ENCODE peak calls at places on chromosomes 3 and 15, in ten cellular contexts. P is kidney, A is Peyer's patch, N is astrocyte, V is heart right ventricle, M is hepatocyte, Q is transverse colon, F is cardiac muscle cell, I is lung, B is ovary. E is an unnamed sample.

GRCh38 chr3:164064298-164064697 is 1014.0 kb downstream of the SI start:
- DNase-seq in P (no peak), A (no peak), N (no peak), V (no peak), M (no peak), Q (no peak), F (no peak), I (no peak), B (no peak), E (no peak)

GRCh38 chr3:190671658-190672057 is 157.8 kb downstream of the IL1RAP start:
- DNase-seq in P (no peak), A (no peak), N (peak; percentile 88), V (no peak), M (no peak), Q (no peak), F (no peak), I (no peak), B (no peak), E (no peak)

GRCh38 chr3:172808969-172809546 is 58.5 kb downstream of the ECT2 start:
- DNase-seq in P (no peak), A (no peak), N (peak; percentile 35), V (no peak), M (peak; percentile 66), Q (no peak), F (peak; percentile 72), I (no peak), B (no peak), E (no peak)

GRCh38 chr15:52183562-52184173 is 7.5 kb downstream of the GNB5 start:
- DNase-seq in P (no peak), A (peak; percentile 32), N (no peak), V (no peak), M (peak; percentile 60), Q (peak; percentile 19), F (peak; percentile 61), I (no peak), B (peak; percentile 56), E (no peak)

GRCh38 chr3:197019021-197019420 is 10.6 kb downstream of the MELTF start:
- DNase-seq in P (no peak), A (no peak), N (no peak), V (no peak), M (no peak), Q (no peak), F (no peak), I (no peak), B (no peak), E (no peak)

GRCh38 chr3:124886168-124887051 is 755 bp downstream of the ITGB5 start:
- DNase-seq in P (peak; percentile 82), A (no peak), N (no peak), V (peak; percentile 35), M (peak; percentile 84), Q (peak; percentile 70), F (peak; percentile 67), I (peak; percentile 38), B (peak; percentile 51), E (no peak)

GRCh38 chr3:170714151-170714550 is 128.3 kb upstream of the SLC7A14 start:
- DNase-seq in P (no peak), A (no peak), N (peak; percentile 85), V (no peak), M (no peak), Q (no peak), F (no peak), I (no peak), B (no peak), E (no peak)

GRCh38 chr3:19365471-19365870 is 217.2 kb downstream of the KCNH8 start:
- DNase-seq in P (no peak), A (no peak), N (no peak), V (no peak), M (no peak), Q (no peak), F (no peak), I (no peak), B (no peak), E (no peak)

GRCh38 chr3:52777959-52778805 is 783 bp downstream of the ITIH1 start:
- DNase-seq in P (no peak), A (no peak), N (no peak), V (no peak), M (peak; percentile 3), Q (peak; percentile 3), F (no peak), I (peak; percentile 23), B (peak; percentile 9), E (no peak)

GRCh38 chr15:31437686-31438085 is 111.1 kb downstream of the KLF13 start:
- DNase-seq in P (no peak), A (no peak), N (no peak), V (no peak), M (no peak), Q (no peak), F (no peak), I (no peak), B (no peak), E (no peak)

GRCh38 chr3:16653712-16654111 is 48.5 kb upstream of the DAZL start:
- DNase-seq in P (no peak), A (no peak), N (no peak), V (no peak), M (no peak), Q (no peak), F (no peak), I (no peak), B (no peak), E (no peak)

GRCh38 chr3:197926418-197926817 is 23.6 kb upstream of the RPL35A start:
- DNase-seq in P (no peak), A (no peak), N (no peak), V (no peak), M (no peak), Q (no peak), F (no peak), I (no peak), B (no peak), E (no peak)

GRCh38 chr15:87850916-87851315 is 405.6 kb downstream of the NTRK3 start:
- DNase-seq in P (no peak), A (no peak), N (peak; percentile 83), V (peak; percentile 33), M (no peak), Q (no peak), F (no peak), I (no peak), B (no peak), E (no peak)

GRCh38 chr3:51967384-51968174 is at the start of gene PCBP4:
- DNase-seq in P (peak; percentile 91), A (peak; percentile 31), N (no peak), V (peak; percentile 80), M (peak; percentile 83), Q (peak; percentile 62), F (peak; percentile 89), I (peak; percentile 54), B (peak; percentile 75), E (no peak)

GRCh38 chr15:101549647-101550046 is 60.1 kb upstream of the PCSK6 start:
- DNase-seq in P (no peak), A (no peak), N (no peak), V (no peak), M (no peak), Q (no peak), F (no peak), I (no peak), B (no peak), E (no peak)

GRCh38 chr3:59771760-59772159 is 721.9 kb upstream of the CFAP20DC start:
- DNase-seq in P (no peak), A (no peak), N (peak; percentile 95), V (no peak), M (peak; percentile 67), Q (no peak), F (no peak), I (no peak), B (no peak), E (no peak)

GRCh38 chr15:66679657-66680108 is 22.4 kb upstream of the SMAD6 start:
- DNase-seq in P (peak; percentile 73), A (no peak), N (no peak), V (peak; percentile 40), M (peak; percentile 85), Q (no peak), F (peak; percentile 91), I (no peak), B (peak; percentile 50), E (no peak)
- H3K9me3 ChIP-seq in P (no peaks in the 10 kb centered on the region), A (no peaks in the 10 kb centered on the region), N (peaks cover 7% of the 10 kb centered on the region), V (no peaks in the 10 kb centered on the region), M (no peaks in the 10 kb centered on the region), Q (no peaks in the 10 kb centered on the region), F (no peaks in the 10 kb centered on the region), I (no peaks in the 10 kb centered on the region), B (no peaks in the 10 kb centered on the region), E (peaks cover 5% of the 10 kb centered on the region)

GRCh38 chr15:27175479-27176153 is 204.6 kb downstream of the GABRG3 start:
- DNase-seq in P (no peak), A (no peak), N (no peak), V (no peak), M (no peak), Q (no peak), F (no peak), I (no peak), B (no peak), E (no peak)
- H3K9me3 ChIP-seq in P (peaks cover 12% of the 10 kb centered on the region), A (peaks cover 22% of the 10 kb centered on the region), N (peaks cover 12% of the 10 kb centered on the region), V (peaks cover 6% of the 10 kb centered on the region), M (peaks cover 8% of the 10 kb centered on the region), Q (peaks cover 11% of the 10 kb centered on the region), F (no peaks in the 10 kb centered on the region), I (peaks cover 8% of the 10 kb centered on the region), B (no peaks in the 10 kb centered on the region), E (peaks cover 12% of the 10 kb centered on the region)

GRCh38 chr15:43006991-43007390 is 86.4 kb upstream of the TTBK2 start:
- DNase-seq in P (no peak), A (no peak), N (no peak), V (no peak), M (no peak), Q (no peak), F (no peak), I (no peak), B (no peak), E (no peak)
- H3K9me3 ChIP-seq in P (no peaks in the 10 kb centered on the region), A (no peaks in the 10 kb centered on the region), N (no peaks in the 10 kb centered on the region), V (no peaks in the 10 kb centered on the region), M (no peaks in the 10 kb centered on the region), Q (no peaks in the 10 kb centered on the region), F (no peaks in the 10 kb centered on the region), I (no peaks in the 10 kb centered on the region), B (no peaks in the 10 kb centered on the region), E (no peaks in the 10 kb centered on the region)

DNA sequence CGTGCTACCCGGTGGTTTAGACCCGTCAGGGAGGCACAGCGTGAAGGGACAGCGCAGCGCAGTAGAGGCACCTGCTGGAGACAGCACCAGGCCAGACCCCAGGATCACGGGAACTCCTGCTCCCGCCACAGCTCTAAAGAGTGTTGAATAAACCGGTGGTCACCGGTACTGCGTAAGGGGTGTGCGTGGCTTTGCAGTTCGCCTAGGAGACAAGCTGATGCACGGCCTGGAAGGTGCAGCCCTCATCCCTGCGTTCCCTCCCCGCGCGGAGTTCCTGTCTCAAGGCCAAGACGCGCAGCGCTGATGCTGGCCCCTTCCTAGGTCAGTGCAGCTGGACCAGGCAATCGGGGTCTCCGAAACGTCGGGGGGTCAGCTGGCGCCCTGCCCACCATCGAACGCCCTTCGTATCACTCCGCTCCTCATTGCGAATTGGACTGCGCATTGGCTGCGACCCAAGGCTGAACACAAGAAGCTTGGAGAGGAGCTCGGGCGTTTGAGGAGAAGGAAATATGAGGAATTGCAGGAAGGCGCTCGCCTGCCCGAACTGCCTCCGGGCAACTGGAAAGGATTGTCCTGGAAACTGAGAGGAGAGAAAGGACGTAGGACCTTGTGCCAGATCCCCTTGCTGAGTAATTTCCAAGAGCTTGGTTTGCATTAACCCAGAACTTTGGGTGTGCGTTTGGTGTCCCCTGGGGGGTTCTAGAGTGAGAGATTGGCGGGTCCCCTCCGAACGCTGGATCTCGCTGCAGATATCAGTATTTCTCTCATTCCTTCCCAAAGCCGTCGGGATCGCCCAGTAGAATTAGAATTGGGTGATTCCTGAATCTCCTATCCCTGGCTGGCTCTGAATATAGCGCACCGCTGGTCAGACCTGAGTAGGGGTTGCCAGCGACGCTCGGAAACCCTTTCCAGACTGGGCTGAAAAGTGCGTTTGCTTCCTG is 2.3 kb upstream of the SOX14 start:
- DNase-seq in P (peak; percentile 64), A (no peak), N (no peak), V (no peak), M (no peak), Q (no peak), F (no peak), I (no peak), B (no peak), E (no peak)
- H3K9me3 ChIP-seq in P (no peaks in the 10 kb centered on the region), A (no peaks in the 10 kb centered on the region), N (no peaks in the 10 kb centered on the region), V (no peaks in the 10 kb centered on the region), M (no peaks in the 10 kb centered on the region), Q (no peaks in the 10 kb centered on the region), F (no peaks in the 10 kb centered on the region), I (peaks cover 9% of the 10 kb centered on the region), B (no peaks in the 10 kb centered on the region), E (no peaks in the 10 kb centered on the region)